ENCODE peak calls at places on chromosomes 7 and 10, in nine cellular contexts. One of them, this sample, is unnamed.

GRCh38 chr10:75405201-75406143 is 3.9 kb upstream of the ZNF503 start:
- DNase-seq in left ventricle myocardium inferior: no peak
- DNase-seq in psoas muscle: no peak
- DNase-seq in ovary: peak; percentile 84
- DNase-seq in retinal pigment epithelial cell: no peak
- DNase-seq in mammary epithelial cell: peak; percentile 56
- DNase-seq in neural crest cell: peak; percentile 34
- DNase-seq in HL-60: no peak
- DNase-seq in GM20000: peak; percentile 30
- DNase-seq in this sample: no peak

GRCh38 chr7:46682841-46683624 is 762.0 kb upstream of the IGFBP3 start:
- DNase-seq in left ventricle myocardium inferior: no peak
- DNase-seq in mammary epithelial cell: peak; percentile 76
- DNase-seq in psoas muscle: no peak
- DNase-seq in ovary: no peak
- DNase-seq in neural crest cell: no peak
- DNase-seq in retinal pigment epithelial cell: no peak
- DNase-seq in GM20000: no peak
- DNase-seq in HL-60: no peak
- DNase-seq in this sample: no peak

GRCh38 chr7:26153823-26154783 is 2.1 kb downstream of the NFE2L3 start:
- DNase-seq in retinal pigment epithelial cell: no peak
- DNase-seq in ovary: no peak
- DNase-seq in psoas muscle: no peak
- DNase-seq in HL-60: no peak
- DNase-seq in GM20000: peak; percentile 48
- DNase-seq in left ventricle myocardium inferior: no peak
- DNase-seq in neural crest cell: no peak
- DNase-seq in mammary epithelial cell: no peak
- DNase-seq in this sample: peak; percentile 76

GRCh38 chr7:105896407-105896842 is 20.0 kb upstream of the ATXN7L1 start:
- DNase-seq in neural crest cell: no peak
- DNase-seq in GM20000: no peak
- DNase-seq in mammary epithelial cell: no peak
- DNase-seq in retinal pigment epithelial cell: no peak
- DNase-seq in ovary: no peak
- DNase-seq in left ventricle myocardium inferior: no peak
- DNase-seq in HL-60: no peak
- DNase-seq in psoas muscle: no peak
- DNase-seq in this sample: no peak

GRCh38 chr10:44418637-44419036 is 33.7 kb upstream of the CXCL12 start:
- DNase-seq in psoas muscle: no peak
- DNase-seq in mammary epithelial cell: no peak
- DNase-seq in retinal pigment epithelial cell: no peak
- DNase-seq in GM20000: no peak
- DNase-seq in left ventricle myocardium inferior: no peak
- DNase-seq in HL-60: no peak
- DNase-seq in neural crest cell: no peak
- DNase-seq in ovary: no peak
- DNase-seq in this sample: no peak

GRCh38 chr10:15737635-15738034 is 17.9 kb upstream of the ITGA8 start:
- DNase-seq in HL-60: no peak
- DNase-seq in ovary: no peak
- DNase-seq in retinal pigment epithelial cell: no peak
- DNase-seq in neural crest cell: no peak
- DNase-seq in psoas muscle: no peak
- DNase-seq in mammary epithelial cell: no peak
- DNase-seq in GM20000: no peak
- DNase-seq in left ventricle myocardium inferior: no peak
- DNase-seq in this sample: no peak

GRCh38 chr7:63043657-63044543 is 954.7 kb upstream of the ZNF722 start:
- DNase-seq in GM20000: no peak
- DNase-seq in ovary: no peak
- DNase-seq in retinal pigment epithelial cell: no peak
- DNase-seq in left ventricle myocardium inferior: no peak
- DNase-seq in mammary epithelial cell: no peak
- DNase-seq in neural crest cell: no peak
- DNase-seq in HL-60: no peak
- DNase-seq in psoas muscle: no peak
- DNase-seq in this sample: no peak

GRCh38 chr10:17213646-17214349 is 12.3 kb upstream of the TRDMT1 start:
- DNase-seq in GM20000: no peak
- DNase-seq in HL-60: no peak
- DNase-seq in ovary: no peak
- DNase-seq in mammary epithelial cell: peak; percentile 42
- DNase-seq in retinal pigment epithelial cell: no peak
- DNase-seq in psoas muscle: no peak
- DNase-seq in neural crest cell: no peak
- DNase-seq in left ventricle myocardium inferior: no peak
- DNase-seq in this sample: no peak

GRCh38 chr10:92822060-92822634 is 26.2 kb upstream of the EXOC6 start:
- DNase-seq in psoas muscle: no peak
- DNase-seq in ovary: no peak
- DNase-seq in retinal pigment epithelial cell: peak; percentile 75
- DNase-seq in HL-60: peak; percentile 34
- DNase-seq in GM20000: peak; percentile 17
- DNase-seq in neural crest cell: no peak
- DNase-seq in mammary epithelial cell: peak; percentile 84
- DNase-seq in left ventricle myocardium inferior: no peak
- DNase-seq in this sample: no peak

GRCh38 chr7:152459724-152460251 is 24.0 kb upstream of the KMT2C start:
- DNase-seq in psoas muscle: no peak
- DNase-seq in GM20000: peak; percentile 14
- DNase-seq in HL-60: peak; percentile 71
- DNase-seq in neural crest cell: no peak
- DNase-seq in mammary epithelial cell: peak; percentile 36
- DNase-seq in left ventricle myocardium inferior: peak; percentile 18
- DNase-seq in retinal pigment epithelial cell: no peak
- DNase-seq in ovary: peak; percentile 47
- DNase-seq in this sample: peak; percentile 61

GRCh38 chr10:91552706-91553105 is 80.2 kb downstream of the PPP1R3C start:
- DNase-seq in HL-60: no peak
- DNase-seq in neural crest cell: no peak
- DNase-seq in psoas muscle: no peak
- DNase-seq in GM20000: no peak
- DNase-seq in left ventricle myocardium inferior: peak; percentile 29
- DNase-seq in ovary: peak; percentile 23
- DNase-seq in retinal pigment epithelial cell: no peak
- DNase-seq in mammary epithelial cell: no peak
- DNase-seq in this sample: no peak

GRCh38 chr10:50807851-50808776 is 68.4 kb downstream of the ASAH2B start:
- DNase-seq in ovary: no peak
- DNase-seq in neural crest cell: no peak
- DNase-seq in HL-60: no peak
- DNase-seq in psoas muscle: no peak
- DNase-seq in left ventricle myocardium inferior: no peak
- DNase-seq in GM20000: no peak
- DNase-seq in mammary epithelial cell: no peak
- DNase-seq in retinal pigment epithelial cell: no peak
- DNase-seq in this sample: no peak

GRCh38 chr7:130397472-130397871 is 17.2 kb downstream of the CPA1 start:
- DNase-seq in psoas muscle: no peak
- DNase-seq in retinal pigment epithelial cell: no peak
- DNase-seq in GM20000: no peak
- DNase-seq in mammary epithelial cell: no peak
- DNase-seq in left ventricle myocardium inferior: no peak
- DNase-seq in ovary: no peak
- DNase-seq in neural crest cell: no peak
- DNase-seq in HL-60: no peak
- DNase-seq in this sample: no peak

GRCh38 chr7:4631664-4632171 is 50.4 kb upstream of the FOXK1 start:
- DNase-seq in neural crest cell: peak; percentile 51
- DNase-seq in ovary: peak; percentile 83
- DNase-seq in psoas muscle: peak; percentile 82
- DNase-seq in mammary epithelial cell: peak; percentile 87
- DNase-seq in HL-60: no peak
- DNase-seq in GM20000: no peak
- DNase-seq in retinal pigment epithelial cell: peak; percentile 86
- DNase-seq in left ventricle myocardium inferior: peak; percentile 76
- DNase-seq in this sample: no peak

GRCh38 chr10:58932126-58932525 is 244.3 kb upstream of the PHYHIPL start:
- DNase-seq in neural crest cell: no peak
- DNase-seq in retinal pigment epithelial cell: no peak
- DNase-seq in left ventricle myocardium inferior: no peak
- DNase-seq in psoas muscle: no peak
- DNase-seq in GM20000: no peak
- DNase-seq in mammary epithelial cell: no peak
- DNase-seq in HL-60: no peak
- DNase-seq in ovary: no peak
- DNase-seq in this sample: no peak

GRCh38 chr10:77926566-77927342 is at the start of gene DLG5:
- DNase-seq in left ventricle myocardium inferior: peak; percentile 73
- DNase-seq in mammary epithelial cell: peak; percentile 42
- DNase-seq in GM20000: peak; percentile 83
- DNase-seq in psoas muscle: peak; percentile 78
- DNase-seq in retinal pigment epithelial cell: no peak
- DNase-seq in ovary: peak; percentile 80
- DNase-seq in neural crest cell: peak; percentile 43
- DNase-seq in HL-60: no peak
- DNase-seq in this sample: no peak

GRCh38 chr10:90857635-90858488 is at the start of gene HTR7:
- DNase-seq in HL-60: no peak
- DNase-seq in GM20000: peak; percentile 89
- DNase-seq in mammary epithelial cell: peak; percentile 52
- DNase-seq in neural crest cell: peak; percentile 62
- DNase-seq in left ventricle myocardium inferior: peak; percentile 65
- DNase-seq in retinal pigment epithelial cell: no peak
- DNase-seq in ovary: peak; percentile 32
- DNase-seq in psoas muscle: peak; percentile 62
- DNase-seq in this sample: peak; percentile 54

GRCh38 chr10:43436291-43437140 is at the start of gene ZNF487:
- DNase-seq in psoas muscle: peak; percentile 90
- DNase-seq in ovary: peak; percentile 85
- DNase-seq in left ventricle myocardium inferior: peak; percentile 90
- DNase-seq in mammary epithelial cell: peak; percentile 90
- DNase-seq in GM20000: peak; percentile 95
- DNase-seq in retinal pigment epithelial cell: peak; percentile 76
- DNase-seq in HL-60: peak; percentile 88
- DNase-seq in neural crest cell: peak; percentile 78
- DNase-seq in this sample: peak; percentile 93

DNA sequence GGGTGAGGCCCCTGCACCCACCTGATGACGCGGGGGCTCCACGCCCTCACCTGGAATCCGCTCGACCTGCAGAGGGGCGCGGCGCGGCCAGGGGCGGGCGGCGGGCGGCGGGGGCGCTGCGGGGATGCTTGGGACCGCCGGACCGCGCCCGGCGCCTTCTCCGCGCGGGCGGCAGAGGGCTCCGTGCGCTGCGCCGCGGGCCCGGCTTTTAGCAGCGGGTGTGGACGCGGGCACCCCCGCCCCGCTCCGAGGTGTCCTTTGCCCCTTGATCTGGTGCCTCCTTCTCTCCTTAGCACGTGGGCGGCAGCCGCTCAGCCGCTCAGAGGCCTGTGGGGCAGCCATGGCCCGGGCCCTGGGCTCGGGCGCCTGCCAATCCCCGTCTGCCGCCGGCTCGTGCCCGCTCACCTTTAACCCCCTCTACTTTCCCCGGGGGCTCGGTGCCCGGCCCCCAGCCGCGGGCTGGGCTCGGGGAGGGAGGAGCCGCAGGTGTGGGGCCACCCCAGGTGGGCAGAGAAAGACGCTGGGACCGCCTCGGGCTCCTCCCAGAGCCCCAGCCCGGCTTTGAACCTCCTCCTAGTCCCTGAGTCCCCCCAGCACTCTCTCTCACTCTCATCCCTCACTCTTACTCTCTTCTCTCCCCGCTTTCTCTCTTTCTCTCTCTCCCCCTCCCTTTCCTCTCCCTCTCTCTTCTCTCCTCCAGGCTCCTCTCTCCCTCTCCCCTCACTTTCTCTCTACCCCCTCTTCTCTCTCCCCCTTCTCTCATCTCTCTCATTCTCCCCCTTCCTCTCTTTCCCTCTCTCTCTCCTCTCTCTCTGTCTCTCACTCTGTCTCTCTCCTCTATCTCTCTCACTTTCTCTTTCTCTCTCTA is 19.7 kb upstream of the VPS37D start:
- DNase-seq in left ventricle myocardium inferior: no peak
- DNase-seq in ovary: no peak
- DNase-seq in GM20000: peak; percentile 63
- DNase-seq in mammary epithelial cell: no peak
- DNase-seq in HL-60: no peak
- DNase-seq in retinal pigment epithelial cell: no peak
- DNase-seq in psoas muscle: peak; percentile 25
- DNase-seq in neural crest cell: no peak
- DNase-seq in this sample: no peak
- TF ChIP-seq CTCF in left ventricle myocardium inferior: peak; percentile 14
- TF ChIP-seq CTCF in ovary: no peak
- TF ChIP-seq CTCF in GM20000: no peak
- TF ChIP-seq CTCF in mammary epithelial cell: no peak
- TF ChIP-seq CTCF in HL-60: no peak
- TF ChIP-seq CTCF in retinal pigment epithelial cell: no peak
- TF ChIP-seq CTCF in psoas muscle: peak; percentile 12
- TF ChIP-seq CTCF in neural crest cell: no peak
- TF ChIP-seq CTCF in this sample: no peak

GRCh38 chr10:102613761-102614160 is 30.5 kb upstream of the TRIM8 start:
- DNase-seq in psoas muscle: peak; percentile 50
- DNase-seq in left ventricle myocardium inferior: peak; percentile 52
- DNase-seq in neural crest cell: no peak
- DNase-seq in mammary epithelial cell: no peak
- DNase-seq in ovary: no peak
- DNase-seq in GM20000: no peak
- DNase-seq in HL-60: no peak
- DNase-seq in retinal pigment epithelial cell: no peak
- DNase-seq in this sample: no peak
- TF ChIP-seq CTCF in psoas muscle: no peak
- TF ChIP-seq CTCF in left ventricle myocardium inferior: no peak
- TF ChIP-seq CTCF in neural crest cell: no peak
- TF ChIP-seq CTCF in mammary epithelial cell: no peak
- TF ChIP-seq CTCF in ovary: no peak
- TF ChIP-seq CTCF in GM20000: no peak
- TF ChIP-seq CTCF in HL-60: no peak
- TF ChIP-seq CTCF in retinal pigment epithelial cell: no peak
- TF ChIP-seq CTCF in this sample: no peak

DNA sequence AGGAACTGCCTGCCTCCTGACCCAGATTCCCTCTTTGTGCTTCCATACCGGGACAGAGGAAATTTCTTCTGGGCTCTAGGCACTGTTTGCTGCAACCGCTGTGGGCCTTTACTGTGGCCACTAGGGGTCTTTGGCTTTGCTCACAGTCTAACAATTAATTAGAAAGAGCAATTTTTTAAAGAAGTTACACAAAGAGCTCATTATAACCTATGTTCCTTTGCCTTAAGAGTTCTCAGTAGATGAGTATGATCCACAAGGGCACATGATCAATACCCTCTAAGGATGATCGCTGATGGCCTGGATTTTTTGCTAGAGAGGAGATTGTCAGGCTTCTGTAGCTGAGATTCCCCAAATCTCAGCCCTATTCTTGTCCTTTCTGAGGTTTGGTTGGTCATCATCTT is 80.8 kb upstream of the RHOBTB1 start:
- DNase-seq in neural crest cell: peak; percentile 15
- DNase-seq in retinal pigment epithelial cell: no peak
- DNase-seq in psoas muscle: no peak
- DNase-seq in HL-60: no peak
- DNase-seq in GM20000: no peak
- DNase-seq in left ventricle myocardium inferior: no peak
- DNase-seq in mammary epithelial cell: no peak
- DNase-seq in ovary: no peak
- DNase-seq in this sample: no peak
- TF ChIP-seq CTCF in neural crest cell: peak; percentile 73
- TF ChIP-seq CTCF in retinal pigment epithelial cell: peak; percentile 94
- TF ChIP-seq CTCF in psoas muscle: peak; percentile 30
- TF ChIP-seq CTCF in HL-60: no peak
- TF ChIP-seq CTCF in GM20000: peak; percentile 28
- TF ChIP-seq CTCF in left ventricle myocardium inferior: peak; percentile 64
- TF ChIP-seq CTCF in mammary epithelial cell: peak; percentile 60
- TF ChIP-seq CTCF in ovary: no peak
- TF ChIP-seq CTCF in this sample: peak; percentile 29

GRCh38 chr7:21722371-21722770 is 179.5 kb downstream of the DNAH11 start:
- DNase-seq in left ventricle myocardium inferior: no peak
- DNase-seq in mammary epithelial cell: no peak
- DNase-seq in ovary: no peak
- DNase-seq in HL-60: no peak
- DNase-seq in GM20000: no peak
- DNase-seq in retinal pigment epithelial cell: no peak
- DNase-seq in neural crest cell: no peak
- DNase-seq in psoas muscle: no peak
- DNase-seq in this sample: no peak
- TF ChIP-seq CTCF in left ventricle myocardium inferior: peak; percentile 14
- TF ChIP-seq CTCF in mammary epithelial cell: peak; percentile 30
- TF ChIP-seq CTCF in ovary: no peak
- TF ChIP-seq CTCF in HL-60: peak; percentile 5
- TF ChIP-seq CTCF in GM20000: no peak
- TF ChIP-seq CTCF in retinal pigment epithelial cell: peak; percentile 33
- TF ChIP-seq CTCF in neural crest cell: peak; percentile 54
- TF ChIP-seq CTCF in psoas muscle: peak; percentile 8
- TF ChIP-seq CTCF in this sample: no peak

This sample was measured in CD14-positive monocyte.